ENCODE peak calls at places on chromosomes 7 and 10, in six cellular contexts. Q, A, N, Z, D and S are unnamed samples.

GRCh38 chr7:140375808-140376730 is 22.3 kb downstream of the SLC37A3 start:
- DNase-seq in N (no peak), A (no peak), D (no peak), Z (no peak), Q (no peak), S (no peak)

GRCh38 chr10:101130984-101131961 is at the start of gene TLX1:
- DNase-seq in Q (no peak), D (peak; percentile 63), A (no peak), N (peak; percentile 37), Z (no peak), S (peak; percentile 91)

GRCh38 chr7:137915266-137915665 is 68.5 kb upstream of the DGKI start:
- DNase-seq in A (no peak), D (no peak), N (no peak), Z (no peak), Q (no peak), S (no peak)

GRCh38 chr10:62503871-62504270 is 129.7 kb downstream of the ZNF365 start:
- DNase-seq in Z (no peak), D (no peak), Q (no peak), A (no peak), N (no peak), S (no peak)

GRCh38 chr10:77012811-77013500 is 624.7 kb downstream of the KCNMA1 start:
- DNase-seq in D (no peak), Q (peak; percentile 60), A (no peak), N (no peak), Z (no peak), S (no peak)

GRCh38 chr10:102894491-102895213 is 23.4 kb upstream of the CNNM2 start:
- DNase-seq in A (no peak), Z (no peak), N (no peak), D (no peak), Q (no peak), S (no peak)

GRCh38 chr7:19442016-19442785 is 266.6 kb downstream of the POLR1F start:
- DNase-seq in Q (no peak), N (no peak), D (no peak), A (no peak), Z (peak; percentile 55), S (peak; percentile 52)

GRCh38 chr10:43249151-43249961 is 17.5 kb downstream of the RASGEF1A start:
- DNase-seq in A (no peak), Q (no peak), Z (no peak), N (no peak), D (peak; percentile 40), S (no peak)

GRCh38 chr10:88810196-88810961 is 7.8 kb downstream of the LIPM start:
- DNase-seq in Z (peak; percentile 79), D (no peak), N (peak; percentile 14), Q (no peak), A (peak; percentile 13), S (peak; percentile 37)

GRCh38 chr7:135334830-135335543 is 101.3 kb downstream of the STRA8 start:
- DNase-seq in Z (no peak), D (no peak), Q (no peak), A (no peak), N (peak; percentile 21), S (peak; percentile 33)

GRCh38 chr10:76553700-76554470 is 1083.7 kb downstream of the KCNMA1 start:
- DNase-seq in Q (no peak), D (no peak), N (no peak), Z (no peak), A (no peak), S (no peak)

GRCh38 chr10:79904671-79905321 is 44.1 kb downstream of the SFTPD start:
- DNase-seq in Z (peak; percentile 18), N (peak; percentile 61), Q (peak; percentile 40), A (no peak), D (peak; percentile 84), S (peak; percentile 78)

GRCh38 chr7:51950811-51951210 is 634.2 kb upstream of the COBL start:
- DNase-seq in D (no peak), Z (no peak), A (no peak), N (peak; percentile 48), Q (no peak), S (no peak)

GRCh38 chr10:70270952-70271351 is 12.9 kb downstream of the NPFFR1 start:
- DNase-seq in N (no peak), A (no peak), Z (no peak), Q (no peak), D (no peak), S (no peak)

GRCh38 chr7:151415375-151416112 is 5.7 kb upstream of the WDR86 start:
- DNase-seq in A (no peak), Q (no peak), N (no peak), D (peak; percentile 59), Z (no peak), S (no peak)
- H3K27ac ChIP-seq in A (no peak overlapping the region), Q (no peak overlapping the region), N (no peak overlapping the region), D (no peak overlapping the region), Z (peak overlapping the region; percentile 33), S (no peak overlapping the region)

GRCh38 chr10:104299031-104299904 is 30.3 kb downstream of the GSTO2 start:
- DNase-seq in D (no peak), N (no peak), A (no peak), Q (no peak), Z (no peak), S (no peak)

GRCh38 chr10:104296687-104297436 is 27.9 kb downstream of the GSTO2 start:
- DNase-seq in N (no peak), D (no peak), A (no peak), Z (no peak), Q (no peak), S (no peak)

GRCh38 chr10:104300002-104300735 is 31.2 kb downstream of the GSTO2 start:
- DNase-seq in A (peak; percentile 34), Z (peak; percentile 24), N (no peak), D (peak; percentile 88), Q (no peak), S (no peak)

GRCh38 chr10:104300736-104301292 is 31.8 kb downstream of the GSTO2 start:
- DNase-seq in Q (peak; percentile 76), D (peak; percentile 91), Z (peak; percentile 59), A (no peak), N (peak; percentile 45), S (peak; percentile 96)

GRCh38 chr10:104297697-104298660 is 29.0 kb downstream of the GSTO2 start:
- DNase-seq in N (no peak), A (peak; percentile 34), Z (no peak), Q (no peak), D (no peak), S (peak; percentile 65)
- TF ChIP-seq CTCF in N (no peak), A (no peak), Z (peak; percentile 18), Q (no peak), D (no peak), S (peak; percentile 68)

GRCh38 chr7:128892521-128893250 is 17.8 kb downstream of the KCP start:
- DNase-seq in D (peak; percentile 56), Q (no peak), N (peak; percentile 43), Z (no peak), A (no peak), S (no peak)
- H3K27ac ChIP-seq in D (no peak overlapping the region), Q (no peak overlapping the region), N (no peak overlapping the region), Z (no peak overlapping the region), A (no peak overlapping the region), S (no peak overlapping the region)

DNA sequence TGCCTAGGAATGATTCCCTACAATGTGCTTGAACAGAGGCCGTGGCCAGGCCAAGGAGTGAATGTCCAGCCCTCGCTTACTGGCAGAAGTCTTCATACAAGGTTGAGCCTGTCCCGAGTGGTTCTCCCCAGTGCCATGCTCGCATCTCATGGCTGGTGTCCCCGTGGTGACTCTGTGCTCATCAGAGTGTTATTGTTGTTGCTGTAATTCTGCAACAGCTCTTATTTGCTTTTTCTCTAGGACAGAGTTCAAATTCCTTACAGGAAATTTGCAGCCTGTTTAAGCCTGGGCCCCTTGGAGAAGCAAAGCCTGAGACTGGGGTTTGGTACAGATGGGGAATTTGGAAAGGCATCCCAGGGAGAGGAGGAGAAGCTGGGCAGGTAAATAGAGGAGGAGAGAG is 157.7 kb upstream of the PRR15 start:
- DNase-seq in Z (no peak), Q (no peak), N (no peak), D (no peak), A (no peak), S (no peak)
- TF ChIP-seq CTCF in Z (no peak), Q (no peak), N (no peak), D (no peak), A (no peak), S (no peak)

DNA sequence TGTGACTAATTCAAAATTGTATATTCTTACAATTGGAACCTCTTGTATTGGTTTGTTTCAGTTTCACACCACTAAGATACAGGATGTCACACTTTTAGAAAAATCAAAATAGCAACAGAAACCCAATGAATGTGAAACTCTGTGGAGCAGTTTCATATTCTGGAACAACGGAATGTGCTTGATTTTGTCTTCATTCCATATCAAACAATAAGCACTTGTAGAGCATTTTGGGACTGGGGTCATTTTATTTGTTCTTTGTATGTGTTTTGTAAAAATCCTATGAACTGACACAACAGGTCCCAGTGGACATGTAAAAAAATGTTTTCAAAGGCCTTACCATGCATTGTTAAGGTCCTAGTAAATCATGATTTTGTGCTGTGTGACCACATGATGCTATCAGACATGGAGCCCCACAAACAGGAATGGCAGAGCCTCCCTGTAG is 123.1 kb downstream of the DKK1 start:
- DNase-seq in D (no peak), A (no peak), Q (no peak), N (no peak), Z (no peak), S (no peak)
- H3K27ac ChIP-seq in D (no peak overlapping the region), A (no peak overlapping the region), Q (no peak overlapping the region), N (no peak overlapping the region), Z (no peak overlapping the region), S (no peak overlapping the region)

DNA sequence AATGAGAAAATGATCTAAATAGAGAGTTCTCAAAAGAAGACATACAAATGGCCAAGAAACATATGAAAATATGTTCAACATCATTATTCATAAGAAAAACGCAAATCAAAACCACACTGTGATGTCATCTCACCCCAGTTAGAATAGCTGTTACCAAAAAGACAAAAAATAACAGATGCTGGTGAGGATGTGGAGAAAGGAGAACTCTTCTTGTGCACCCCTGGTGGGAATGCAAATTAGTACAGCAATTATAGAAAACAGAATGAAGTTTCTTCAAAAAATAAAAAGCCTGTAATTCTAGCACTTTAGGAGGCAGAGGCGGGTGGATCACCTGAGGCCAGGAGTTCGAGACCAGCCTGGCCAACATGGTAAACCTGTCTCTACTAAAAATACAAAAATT is 199.3 kb downstream of the PARD3 start:
- DNase-seq in D (no peak), N (no peak), A (no peak), Q (no peak), Z (no peak), S (no peak)
- TF ChIP-seq CTCF in D (no peak), N (no peak), A (no peak), Q (no peak), Z (no peak), S (no peak)

GRCh38 chr10:95416973-95417372 is 126.2 kb upstream of the PDLIM1 start:
- DNase-seq in Q (no peak), D (no peak), A (no peak), Z (no peak), N (no peak), S (no peak)

GRCh38 chr10:95421782-95422181 is 131.0 kb upstream of the PDLIM1 start:
- DNase-seq in A (no peak), D (peak; percentile 56), Q (no peak), Z (no peak), N (no peak), S (no peak)

GRCh38 chr10:95416270-95416669 is 125.5 kb upstream of the PDLIM1 start:
- DNase-seq in A (no peak), Z (no peak), N (no peak), Q (peak; percentile 33), D (no peak), S (no peak)

GRCh38 chr10:95422196-95422595 is 131.4 kb upstream of the PDLIM1 start:
- DNase-seq in N (no peak), Q (no peak), Z (no peak), A (no peak), D (peak; percentile 48), S (no peak)

GRCh38 chr10:95419399-95419798 is 128.6 kb upstream of the PDLIM1 start:
- DNase-seq in A (no peak), Q (no peak), D (peak; percentile 53), Z (no peak), N (no peak), S (no peak)
- H3K27ac ChIP-seq in A (no peak overlapping the region), Q (peak overlapping the region; percentile 96), D (peak overlapping the region; percentile 96), Z (no peak overlapping the region), N (no peak overlapping the region), S (no peak overlapping the region)